ENCODE peak calls at places on chromosomes 12 and 14, in five cellular contexts. B, R, V, Z and M are unnamed samples.

GRCh38 chr14:21626491-21627230 is 8.1 kb downstream of the OR10G2 start:
- DNase-seq in B (no peak), R (no peak), V (no peak), Z (no peak), M (peak)

GRCh38 chr12:106766393-106766826 is 8.1 kb upstream of the RIC8B start:
- DNase-seq in B (peak), R (peak), V (peak), Z (no peak), M (no peak)

GRCh38 chr14:26685401-26685800 is 87.6 kb upstream of the NOVA1 start:
- DNase-seq in B (no peak), R (no peak), V (no peak), Z (no peak), M (no peak)

GRCh38 chr12:79635676-79636075 is 55.1 kb downstream of the PAWR start:
- DNase-seq in B (peak), R (peak), V (no peak), Z (no peak), M (peak)

GRCh38 chr14:30179381-30180130 is 251.9 kb upstream of the PRKD1 start:
- DNase-seq in B (no peak), R (peak), V (no peak), Z (no peak), M (no peak)

GRCh38 chr12:31029916-31030562 is 43.6 kb upstream of the DDX11 start:
- DNase-seq in B (no peak), R (no peak), V (no peak), Z (no peak), M (no peak)

GRCh38 chr12:77124767-77125166 is 59.4 kb upstream of the E2F7 start:
- DNase-seq in B (peak), R (no peak), V (no peak), Z (peak), M (peak)

GRCh38 chr12:76183459-76184186 is 99.1 kb upstream of the NAP1L1 start:
- DNase-seq in B (peak), R (peak), V (no peak), Z (peak), M (peak)

GRCh38 chr14:92366237-92366636 is 43.3 kb downstream of the SLC24A4 start:
- DNase-seq in B (no peak), R (no peak), V (no peak), Z (no peak), M (no peak)